ENCODE peak calls at places on chromosome 13, in eight cellular contexts. One of them, this sample, is unnamed.

GRCh38 chr13:76630629-76631028 is 255.6 kb downstream of the KCTD12 start:
- DNase-seq in T-helper 1 cell: no peak
- DNase-seq in NCI-H1105: no peak
- DNase-seq in CD4-positive, CD25-positive, alpha-beta regulatory T cell: no peak
- DNase-seq in iris pigment epithelial cell: peak; percentile 31
- DNase-seq in activated CD8-positive, alpha-beta memory T cell treated with anti-CD3 and anti-CD28 coated beads, Interleukin-2, amount 10 ng/mL, durations not matched to agents 7 days and 5 days: no peak
- DNase-seq in iPS-NIHi11: no peak
- DNase-seq in A549: no peak
- DNase-seq in this sample: no peak

GRCh38 chr13:26601669-26602068 is 44.2 kb downstream of the WASF3 start:
- DNase-seq in CD4-positive, CD25-positive, alpha-beta regulatory T cell: peak; percentile 18
- DNase-seq in iPS-NIHi11: peak; percentile 24
- DNase-seq in T-helper 1 cell: no peak
- DNase-seq in activated CD8-positive, alpha-beta memory T cell treated with anti-CD3 and anti-CD28 coated beads, Interleukin-2, amount 10 ng/mL, durations not matched to agents 7 days and 5 days: peak; percentile 72
- DNase-seq in iris pigment epithelial cell: peak; percentile 39
- DNase-seq in NCI-H1105: no peak
- DNase-seq in A549: no peak
- DNase-seq in this sample: peak; percentile 3

GRCh38 chr13:24270639-24271131 is 38.7 kb upstream of the C1QTNF9 start:
- DNase-seq in iris pigment epithelial cell: peak; percentile 66
- DNase-seq in NCI-H1105: no peak
- DNase-seq in A549: peak; percentile 3
- DNase-seq in T-helper 1 cell: peak; percentile 52
- DNase-seq in CD4-positive, CD25-positive, alpha-beta regulatory T cell: peak; percentile 76
- DNase-seq in activated CD8-positive, alpha-beta memory T cell treated with anti-CD3 and anti-CD28 coated beads, Interleukin-2, amount 10 ng/mL, durations not matched to agents 7 days and 5 days: peak; percentile 83
- DNase-seq in iPS-NIHi11: no peak
- DNase-seq in this sample: peak; percentile 11

GRCh38 chr13:94239135-94239534 is 240.3 kb downstream of the DCT start:
- DNase-seq in iPS-NIHi11: no peak
- DNase-seq in T-helper 1 cell: no peak
- DNase-seq in NCI-H1105: no peak
- DNase-seq in CD4-positive, CD25-positive, alpha-beta regulatory T cell: peak; percentile 24
- DNase-seq in activated CD8-positive, alpha-beta memory T cell treated with anti-CD3 and anti-CD28 coated beads, Interleukin-2, amount 10 ng/mL, durations not matched to agents 7 days and 5 days: no peak
- DNase-seq in iris pigment epithelial cell: peak; percentile 74
- DNase-seq in A549: no peak
- DNase-seq in this sample: no peak

GRCh38 chr13:75489502-75490263 is 7.7 kb upstream of the TBC1D4 start:
- DNase-seq in activated CD8-positive, alpha-beta memory T cell treated with anti-CD3 and anti-CD28 coated beads, Interleukin-2, amount 10 ng/mL, durations not matched to agents 7 days and 5 days: peak; percentile 46
- DNase-seq in T-helper 1 cell: no peak
- DNase-seq in iris pigment epithelial cell: peak; percentile 94
- DNase-seq in iPS-NIHi11: no peak
- DNase-seq in CD4-positive, CD25-positive, alpha-beta regulatory T cell: peak; percentile 25
- DNase-seq in NCI-H1105: no peak
- DNase-seq in A549: peak; percentile 51
- DNase-seq in this sample: no peak

GRCh38 chr13:30752201-30752797 is 17.0 kb downstream of the ALOX5AP start:
- DNase-seq in iPS-NIHi11: no peak
- DNase-seq in CD4-positive, CD25-positive, alpha-beta regulatory T cell: no peak
- DNase-seq in iris pigment epithelial cell: peak; percentile 44
- DNase-seq in NCI-H1105: no peak
- DNase-seq in activated CD8-positive, alpha-beta memory T cell treated with anti-CD3 and anti-CD28 coated beads, Interleukin-2, amount 10 ng/mL, durations not matched to agents 7 days and 5 days: no peak
- DNase-seq in T-helper 1 cell: no peak
- DNase-seq in A549: no peak
- DNase-seq in this sample: no peak

GRCh38 chr13:91046715-91047327 is 300.7 kb upstream of the MIR17HG start:
- DNase-seq in A549: peak; percentile 5
- DNase-seq in NCI-H1105: no peak
- DNase-seq in iris pigment epithelial cell: no peak
- DNase-seq in iPS-NIHi11: peak; percentile 7
- DNase-seq in CD4-positive, CD25-positive, alpha-beta regulatory T cell: no peak
- DNase-seq in T-helper 1 cell: no peak
- DNase-seq in activated CD8-positive, alpha-beta memory T cell treated with anti-CD3 and anti-CD28 coated beads, Interleukin-2, amount 10 ng/mL, durations not matched to agents 7 days and 5 days: no peak
- DNase-seq in this sample: peak; percentile 49

GRCh38 chr13:23630349-23631093 is 60.3 kb downstream of the TNFRSF19 start:
- DNase-seq in NCI-H1105: no peak
- DNase-seq in CD4-positive, CD25-positive, alpha-beta regulatory T cell: no peak
- DNase-seq in T-helper 1 cell: no peak
- DNase-seq in iPS-NIHi11: peak; percentile 32
- DNase-seq in A549: no peak
- DNase-seq in activated CD8-positive, alpha-beta memory T cell treated with anti-CD3 and anti-CD28 coated beads, Interleukin-2, amount 10 ng/mL, durations not matched to agents 7 days and 5 days: no peak
- DNase-seq in iris pigment epithelial cell: peak; percentile 26
- DNase-seq in this sample: peak; percentile 16

GRCh38 chr13:110560606-110561334 is 752 bp downstream of the RAB20 start:
- DNase-seq in CD4-positive, CD25-positive, alpha-beta regulatory T cell: peak; percentile 42
- DNase-seq in iPS-NIHi11: peak; percentile 81
- DNase-seq in activated CD8-positive, alpha-beta memory T cell treated with anti-CD3 and anti-CD28 coated beads, Interleukin-2, amount 10 ng/mL, durations not matched to agents 7 days and 5 days: no peak
- DNase-seq in A549: no peak
- DNase-seq in T-helper 1 cell: no peak
- DNase-seq in iris pigment epithelial cell: peak; percentile 44
- DNase-seq in NCI-H1105: no peak
- DNase-seq in this sample: no peak

GRCh38 chr13:30762643-30763042 is 27.3 kb downstream of the ALOX5AP start:
- DNase-seq in iPS-NIHi11: no peak
- DNase-seq in activated CD8-positive, alpha-beta memory T cell treated with anti-CD3 and anti-CD28 coated beads, Interleukin-2, amount 10 ng/mL, durations not matched to agents 7 days and 5 days: no peak
- DNase-seq in NCI-H1105: no peak
- DNase-seq in T-helper 1 cell: no peak
- DNase-seq in A549: no peak
- DNase-seq in iris pigment epithelial cell: no peak
- DNase-seq in CD4-positive, CD25-positive, alpha-beta regulatory T cell: no peak
- DNase-seq in this sample: no peak

GRCh38 chr13:46552888-46553520 is at the start of gene LRCH1:
- DNase-seq in A549: peak; percentile 87
- DNase-seq in activated CD8-positive, alpha-beta memory T cell treated with anti-CD3 and anti-CD28 coated beads, Interleukin-2, amount 10 ng/mL, durations not matched to agents 7 days and 5 days: peak; percentile 93
- DNase-seq in CD4-positive, CD25-positive, alpha-beta regulatory T cell: peak; percentile 93
- DNase-seq in NCI-H1105: peak; percentile 48
- DNase-seq in iPS-NIHi11: peak; percentile 88
- DNase-seq in T-helper 1 cell: peak; percentile 81
- DNase-seq in iris pigment epithelial cell: peak; percentile 94
- DNase-seq in this sample: peak; percentile 83

GRCh38 chr13:105363747-105364177 is 1171.7 kb downstream of the EFNB2 start:
- DNase-seq in A549: no peak
- DNase-seq in activated CD8-positive, alpha-beta memory T cell treated with anti-CD3 and anti-CD28 coated beads, Interleukin-2, amount 10 ng/mL, durations not matched to agents 7 days and 5 days: no peak
- DNase-seq in T-helper 1 cell: no peak
- DNase-seq in CD4-positive, CD25-positive, alpha-beta regulatory T cell: no peak
- DNase-seq in iPS-NIHi11: no peak
- DNase-seq in NCI-H1105: peak; percentile 93
- DNase-seq in iris pigment epithelial cell: peak; percentile 16
- DNase-seq in this sample: no peak

GRCh38 chr13:111404746-111405145 is 84.3 kb downstream of the TEX29 start:
- DNase-seq in NCI-H1105: no peak
- DNase-seq in T-helper 1 cell: no peak
- DNase-seq in iPS-NIHi11: no peak
- DNase-seq in A549: no peak
- DNase-seq in CD4-positive, CD25-positive, alpha-beta regulatory T cell: no peak
- DNase-seq in activated CD8-positive, alpha-beta memory T cell treated with anti-CD3 and anti-CD28 coated beads, Interleukin-2, amount 10 ng/mL, durations not matched to agents 7 days and 5 days: no peak
- DNase-seq in iris pigment epithelial cell: no peak
- DNase-seq in this sample: no peak

GRCh38 chr13:22874839-22875238 is 305.9 kb upstream of the SGCG start:
- DNase-seq in A549: no peak
- DNase-seq in iris pigment epithelial cell: no peak
- DNase-seq in iPS-NIHi11: no peak
- DNase-seq in NCI-H1105: no peak
- DNase-seq in activated CD8-positive, alpha-beta memory T cell treated with anti-CD3 and anti-CD28 coated beads, Interleukin-2, amount 10 ng/mL, durations not matched to agents 7 days and 5 days: no peak
- DNase-seq in CD4-positive, CD25-positive, alpha-beta regulatory T cell: no peak
- DNase-seq in T-helper 1 cell: no peak
- DNase-seq in this sample: peak; percentile 2

GRCh38 chr13:34340534-34340933 is 522.6 kb downstream of the RFC3 start:
- DNase-seq in iPS-NIHi11: no peak
- DNase-seq in NCI-H1105: no peak
- DNase-seq in activated CD8-positive, alpha-beta memory T cell treated with anti-CD3 and anti-CD28 coated beads, Interleukin-2, amount 10 ng/mL, durations not matched to agents 7 days and 5 days: no peak
- DNase-seq in iris pigment epithelial cell: peak; percentile 59
- DNase-seq in CD4-positive, CD25-positive, alpha-beta regulatory T cell: no peak
- DNase-seq in A549: peak; percentile 69
- DNase-seq in T-helper 1 cell: no peak
- DNase-seq in this sample: no peak

GRCh38 chr13:40536443-40537113 is 129.9 kb downstream of the FOXO1 start:
- DNase-seq in NCI-H1105: no peak
- DNase-seq in CD4-positive, CD25-positive, alpha-beta regulatory T cell: no peak
- DNase-seq in activated CD8-positive, alpha-beta memory T cell treated with anti-CD3 and anti-CD28 coated beads, Interleukin-2, amount 10 ng/mL, durations not matched to agents 7 days and 5 days: no peak
- DNase-seq in iris pigment epithelial cell: no peak
- DNase-seq in A549: peak; percentile 30
- DNase-seq in T-helper 1 cell: no peak
- DNase-seq in iPS-NIHi11: no peak
- DNase-seq in this sample: no peak

GRCh38 chr13:80783926-80784325 is 443.0 kb upstream of the SPRY2 start:
- DNase-seq in CD4-positive, CD25-positive, alpha-beta regulatory T cell: no peak
- DNase-seq in activated CD8-positive, alpha-beta memory T cell treated with anti-CD3 and anti-CD28 coated beads, Interleukin-2, amount 10 ng/mL, durations not matched to agents 7 days and 5 days: no peak
- DNase-seq in A549: no peak
- DNase-seq in T-helper 1 cell: no peak
- DNase-seq in iPS-NIHi11: peak; percentile 11
- DNase-seq in iris pigment epithelial cell: peak; percentile 19
- DNase-seq in NCI-H1105: no peak
- DNase-seq in this sample: no peak

GRCh38 chr13:21074601-21075302 is 13.4 kb upstream of the LATS2 start:
- DNase-seq in iPS-NIHi11: no peak
- DNase-seq in activated CD8-positive, alpha-beta memory T cell treated with anti-CD3 and anti-CD28 coated beads, Interleukin-2, amount 10 ng/mL, durations not matched to agents 7 days and 5 days: peak; percentile 75
- DNase-seq in A549: no peak
- DNase-seq in CD4-positive, CD25-positive, alpha-beta regulatory T cell: peak; percentile 77
- DNase-seq in T-helper 1 cell: no peak
- DNase-seq in NCI-H1105: no peak
- DNase-seq in iris pigment epithelial cell: no peak
- DNase-seq in this sample: peak; percentile 4

GRCh38 chr13:29954082-29955043 is 103.9 kb upstream of the UBL3 start:
- DNase-seq in CD4-positive, CD25-positive, alpha-beta regulatory T cell: peak; percentile 86
- DNase-seq in iPS-NIHi11: no peak
- DNase-seq in activated CD8-positive, alpha-beta memory T cell treated with anti-CD3 and anti-CD28 coated beads, Interleukin-2, amount 10 ng/mL, durations not matched to agents 7 days and 5 days: peak; percentile 78
- DNase-seq in iris pigment epithelial cell: no peak
- DNase-seq in NCI-H1105: no peak
- DNase-seq in A549: no peak
- DNase-seq in T-helper 1 cell: peak; percentile 35
- DNase-seq in this sample: no peak

GRCh38 chr13:51793570-51794273 is 10.2 kb downstream of the DHRS12 start:
- DNase-seq in NCI-H1105: no peak
- DNase-seq in iris pigment epithelial cell: peak; percentile 95
- DNase-seq in activated CD8-positive, alpha-beta memory T cell treated with anti-CD3 and anti-CD28 coated beads, Interleukin-2, amount 10 ng/mL, durations not matched to agents 7 days and 5 days: peak; percentile 59
- DNase-seq in iPS-NIHi11: no peak
- DNase-seq in CD4-positive, CD25-positive, alpha-beta regulatory T cell: peak; percentile 45
- DNase-seq in T-helper 1 cell: no peak
- DNase-seq in A549: peak; percentile 53
- DNase-seq in this sample: no peak

GRCh38 chr13:66410314-66410713 is 819.8 kb downstream of the PCDH9 start:
- DNase-seq in iPS-NIHi11: no peak
- DNase-seq in NCI-H1105: no peak
- DNase-seq in iris pigment epithelial cell: no peak
- DNase-seq in A549: no peak
- DNase-seq in activated CD8-positive, alpha-beta memory T cell treated with anti-CD3 and anti-CD28 coated beads, Interleukin-2, amount 10 ng/mL, durations not matched to agents 7 days and 5 days: no peak
- DNase-seq in T-helper 1 cell: no peak
- DNase-seq in CD4-positive, CD25-positive, alpha-beta regulatory T cell: no peak
- DNase-seq in this sample: no peak

GRCh38 chr13:74132152-74132767 is 1.9 kb downstream of the KLF12 start:
- DNase-seq in activated CD8-positive, alpha-beta memory T cell treated with anti-CD3 and anti-CD28 coated beads, Interleukin-2, amount 10 ng/mL, durations not matched to agents 7 days and 5 days: peak; percentile 74
- DNase-seq in NCI-H1105: no peak
- DNase-seq in T-helper 1 cell: peak; percentile 46
- DNase-seq in iris pigment epithelial cell: peak; percentile 71
- DNase-seq in CD4-positive, CD25-positive, alpha-beta regulatory T cell: peak; percentile 69
- DNase-seq in iPS-NIHi11: no peak
- DNase-seq in A549: no peak
- DNase-seq in this sample: peak; percentile 18

GRCh38 chr13:110916671-110917142 is 1.8 kb upstream of the ANKRD10 start:
- DNase-seq in NCI-H1105: no peak
- DNase-seq in T-helper 1 cell: no peak
- DNase-seq in activated CD8-positive, alpha-beta memory T cell treated with anti-CD3 and anti-CD28 coated beads, Interleukin-2, amount 10 ng/mL, durations not matched to agents 7 days and 5 days: no peak
- DNase-seq in iris pigment epithelial cell: peak; percentile 92
- DNase-seq in A549: no peak
- DNase-seq in CD4-positive, CD25-positive, alpha-beta regulatory T cell: no peak
- DNase-seq in iPS-NIHi11: no peak
- DNase-seq in this sample: no peak

GRCh38 chr13:106520205-106521004 is 15.1 kb downstream of the EFNB2 start:
- DNase-seq in activated CD8-positive, alpha-beta memory T cell treated with anti-CD3 and anti-CD28 coated beads, Interleukin-2, amount 10 ng/mL, durations not matched to agents 7 days and 5 days: no peak
- DNase-seq in iPS-NIHi11: no peak
- DNase-seq in T-helper 1 cell: no peak
- DNase-seq in iris pigment epithelial cell: peak; percentile 58
- DNase-seq in A549: peak; percentile 2
- DNase-seq in CD4-positive, CD25-positive, alpha-beta regulatory T cell: no peak
- DNase-seq in NCI-H1105: no peak
- DNase-seq in this sample: no peak

GRCh38 chr13:65787087-65787486 is 1443.0 kb downstream of the PCDH9 start:
- DNase-seq in activated CD8-positive, alpha-beta memory T cell treated with anti-CD3 and anti-CD28 coated beads, Interleukin-2, amount 10 ng/mL, durations not matched to agents 7 days and 5 days: no peak
- DNase-seq in iPS-NIHi11: no peak
- DNase-seq in CD4-positive, CD25-positive, alpha-beta regulatory T cell: no peak
- DNase-seq in T-helper 1 cell: no peak
- DNase-seq in iris pigment epithelial cell: peak; percentile 9
- DNase-seq in NCI-H1105: no peak
- DNase-seq in A549: no peak
- DNase-seq in this sample: no peak

GRCh38 chr13:77389617-77389984 is 62.7 kb upstream of the MYCBP2 start:
- DNase-seq in iPS-NIHi11: no peak
- DNase-seq in activated CD8-positive, alpha-beta memory T cell treated with anti-CD3 and anti-CD28 coated beads, Interleukin-2, amount 10 ng/mL, durations not matched to agents 7 days and 5 days: no peak
- DNase-seq in A549: no peak
- DNase-seq in T-helper 1 cell: no peak
- DNase-seq in CD4-positive, CD25-positive, alpha-beta regulatory T cell: peak; percentile 21
- DNase-seq in iris pigment epithelial cell: no peak
- DNase-seq in NCI-H1105: no peak
- DNase-seq in this sample: no peak

GRCh38 chr13:99426426-99426825 is 74.8 kb upstream of the TM9SF2 start:
- DNase-seq in CD4-positive, CD25-positive, alpha-beta regulatory T cell: no peak
- DNase-seq in activated CD8-positive, alpha-beta memory T cell treated with anti-CD3 and anti-CD28 coated beads, Interleukin-2, amount 10 ng/mL, durations not matched to agents 7 days and 5 days: peak; percentile 38
- DNase-seq in iPS-NIHi11: no peak
- DNase-seq in iris pigment epithelial cell: no peak
- DNase-seq in A549: no peak
- DNase-seq in T-helper 1 cell: no peak
- DNase-seq in NCI-H1105: no peak
- DNase-seq in this sample: no peak

GRCh38 chr13:106373304-106373988 is 162.0 kb downstream of the EFNB2 start:
- DNase-seq in iPS-NIHi11: no peak
- DNase-seq in activated CD8-positive, alpha-beta memory T cell treated with anti-CD3 and anti-CD28 coated beads, Interleukin-2, amount 10 ng/mL, durations not matched to agents 7 days and 5 days: no peak
- DNase-seq in CD4-positive, CD25-positive, alpha-beta regulatory T cell: no peak
- DNase-seq in A549: no peak
- DNase-seq in iris pigment epithelial cell: peak; percentile 34
- DNase-seq in NCI-H1105: peak; percentile 73
- DNase-seq in T-helper 1 cell: no peak
- DNase-seq in this sample: no peak

GRCh38 chr13:67736646-67737420 is 506.7 kb upstream of the PCDH9 start:
- DNase-seq in CD4-positive, CD25-positive, alpha-beta regulatory T cell: no peak
- DNase-seq in A549: peak; percentile 43
- DNase-seq in iris pigment epithelial cell: peak; percentile 45
- DNase-seq in T-helper 1 cell: no peak
- DNase-seq in NCI-H1105: no peak
- DNase-seq in activated CD8-positive, alpha-beta memory T cell treated with anti-CD3 and anti-CD28 coated beads, Interleukin-2, amount 10 ng/mL, durations not matched to agents 7 days and 5 days: no peak
- DNase-seq in iPS-NIHi11: peak; percentile 33
- DNase-seq in this sample: peak; percentile 16

GRCh38 chr13:28719227-28719562 is 425 bp upstream of the SLC46A3 start:
- DNase-seq in NCI-H1105: no peak
- DNase-seq in T-helper 1 cell: no peak
- DNase-seq in CD4-positive, CD25-positive, alpha-beta regulatory T cell: no peak
- DNase-seq in iris pigment epithelial cell: no peak
- DNase-seq in A549: no peak
- DNase-seq in activated CD8-positive, alpha-beta memory T cell treated with anti-CD3 and anti-CD28 coated beads, Interleukin-2, amount 10 ng/mL, durations not matched to agents 7 days and 5 days: no peak
- DNase-seq in iPS-NIHi11: no peak
- DNase-seq in this sample: no peak

GRCh38 chr13:95087746-95088305 is 213.4 kb downstream of the ABCC4 start:
- DNase-seq in NCI-H1105: no peak
- DNase-seq in CD4-positive, CD25-positive, alpha-beta regulatory T cell: no peak
- DNase-seq in iPS-NIHi11: no peak
- DNase-seq in A549: peak; percentile 44
- DNase-seq in iris pigment epithelial cell: peak; percentile 85
- DNase-seq in T-helper 1 cell: no peak
- DNase-seq in activated CD8-positive, alpha-beta memory T cell treated with anti-CD3 and anti-CD28 coated beads, Interleukin-2, amount 10 ng/mL, durations not matched to agents 7 days and 5 days: no peak
- DNase-seq in this sample: no peak

GRCh38 chr13:85412448-85412847 is 386.8 kb downstream of the SLITRK6 start:
- DNase-seq in iris pigment epithelial cell: no peak
- DNase-seq in A549: no peak
- DNase-seq in activated CD8-positive, alpha-beta memory T cell treated with anti-CD3 and anti-CD28 coated beads, Interleukin-2, amount 10 ng/mL, durations not matched to agents 7 days and 5 days: no peak
- DNase-seq in T-helper 1 cell: no peak
- DNase-seq in iPS-NIHi11: no peak
- DNase-seq in CD4-positive, CD25-positive, alpha-beta regulatory T cell: no peak
- DNase-seq in NCI-H1105: no peak
- DNase-seq in this sample: no peak

GRCh38 chr13:25743426-25743825 is 308.4 kb downstream of the SHISA2 start:
- DNase-seq in A549: no peak
- DNase-seq in iris pigment epithelial cell: no peak
- DNase-seq in activated CD8-positive, alpha-beta memory T cell treated with anti-CD3 and anti-CD28 coated beads, Interleukin-2, amount 10 ng/mL, durations not matched to agents 7 days and 5 days: no peak
- DNase-seq in iPS-NIHi11: no peak
- DNase-seq in CD4-positive, CD25-positive, alpha-beta regulatory T cell: no peak
- DNase-seq in NCI-H1105: no peak
- DNase-seq in T-helper 1 cell: no peak
- DNase-seq in this sample: no peak

GRCh38 chr13:113224486-113224885 is 15.1 kb downstream of the CUL4A start:
- DNase-seq in iris pigment epithelial cell: no peak
- DNase-seq in CD4-positive, CD25-positive, alpha-beta regulatory T cell: no peak
- DNase-seq in iPS-NIHi11: no peak
- DNase-seq in T-helper 1 cell: no peak
- DNase-seq in NCI-H1105: peak; percentile 14
- DNase-seq in activated CD8-positive, alpha-beta memory T cell treated with anti-CD3 and anti-CD28 coated beads, Interleukin-2, amount 10 ng/mL, durations not matched to agents 7 days and 5 days: no peak
- DNase-seq in A549: no peak
- DNase-seq in this sample: no peak